ENCODE peak calls at places on chromosomes 7 and 10, in eight cellular contexts. R is EL; Z is AG08395; G is progenitor cell of endocrine pancreas; O is stimulated activated CD4-positive, alpha-beta T cell treated with anti-CD3 and anti-CD28 coated beads, TNF-alpha, amount 100 ng/mL, for 24 hours; U is cerebellum; C is GM13976; N is activated gamma-delta T cell. M is an unnamed sample.

GRCh38 chr7:106793015-106793651 is 71.9 kb upstream of the PIK3CG start:
- DNase-seq in U (peak; percentile 25), Z (peak; percentile 20), R (peak; percentile 21), G (no peak), N (no peak), O (no peak), C (peak; percentile 44), M (peak; percentile 6)

GRCh38 chr10:97600616-97601015 is 11.1 kb downstream of the C10orf62 start:
- DNase-seq in U (peak; percentile 53), R (no peak), G (no peak), O (no peak), Z (no peak), C (no peak), N (no peak), M (no peak)

GRCh38 chr10:11819027-11819426 is 4.1 kb upstream of the PROSER2 start:
- DNase-seq in R (no peak), O (no peak), N (no peak), G (no peak), U (no peak), C (no peak), Z (no peak), M (no peak)

GRCh38 chr7:34844936-34845665 is 187.1 kb downstream of the NPSR1 start:
- DNase-seq in N (no peak), U (no peak), Z (no peak), C (no peak), R (no peak), O (no peak), G (no peak), M (no peak)

GRCh38 chr7:96649981-96650380 is 59.7 kb downstream of the SEM1 start:
- DNase-seq in R (no peak), U (no peak), O (no peak), C (no peak), G (no peak), Z (no peak), N (no peak), M (no peak)

GRCh38 chr10:49300140-49300974 is 1.4 kb downstream of the C10orf71 start:
- DNase-seq in G (no peak), U (no peak), O (no peak), N (no peak), R (no peak), Z (no peak), C (no peak), M (peak; percentile 33)

GRCh38 chr10:69861251-69862240 is 59.8 kb downstream of the COL13A1 start:
- DNase-seq in Z (peak; percentile 49), O (no peak), C (no peak), N (no peak), R (peak; percentile 67), U (no peak), G (no peak), M (no peak)

GRCh38 chr10:114151486-114151885 is 22.5 kb downstream of the CCDC186 start:
- DNase-seq in N (no peak), C (no peak), U (no peak), Z (peak; percentile 75), O (no peak), G (no peak), R (peak; percentile 79), M (no peak)

GRCh38 chr10:4533626-4534025 is 292.4 kb upstream of the AKR1E2 start:
- DNase-seq in N (no peak), U (no peak), R (no peak), Z (no peak), O (no peak), G (no peak), C (no peak), M (no peak)

GRCh38 chr7:83276250-83276649 is 113.6 kb upstream of the PCLO start:
- DNase-seq in U (no peak), N (no peak), G (no peak), R (no peak), O (no peak), Z (no peak), C (no peak), M (no peak)

GRCh38 chr7:157573244-157573643 is 236.4 kb downstream of the DNAJB6 start:
- DNase-seq in R (no peak), N (no peak), U (no peak), O (no peak), Z (no peak), C (no peak), G (no peak), M (no peak)

GRCh38 chr10:30190831-30191552 is 131.6 kb upstream of the JCAD start:
- DNase-seq in Z (no peak), N (no peak), G (no peak), C (no peak), U (no peak), O (no peak), R (no peak), M (no peak)

GRCh38 chr7:123537026-123537642 is 2.7 kb upstream of the IQUB start:
- DNase-seq in R (peak; percentile 10), Z (no peak), N (no peak), U (peak; percentile 40), G (no peak), O (no peak), C (no peak), M (no peak)

GRCh38 chr7:131941291-131941690 is 384.9 kb upstream of the PODXL start:
- DNase-seq in R (no peak), G (no peak), U (no peak), O (no peak), Z (no peak), N (no peak), C (no peak), M (no peak)

GRCh38 chr10:27485986-27486385 is 18.1 kb upstream of the RAB18 start:
- DNase-seq in O (no peak), G (no peak), U (no peak), R (no peak), C (no peak), Z (no peak), N (no peak), M (no peak)

GRCh38 chr10:12510566-12510965 is 161.2 kb downstream of the CAMK1D start:
- DNase-seq in R (no peak), U (no peak), N (no peak), G (no peak), C (no peak), O (no peak), Z (no peak), M (peak; percentile 57)

GRCh38 chr10:10544890-10545289 is 472.8 kb upstream of the CELF2 start:
- DNase-seq in R (no peak), Z (no peak), N (no peak), U (no peak), O (no peak), G (no peak), C (no peak), M (no peak)

GRCh38 chr10:118423800-118424479 is 81.8 kb upstream of the FAM204A start:
- DNase-seq in G (peak; percentile 80), C (peak; percentile 36), N (no peak), O (peak; percentile 36), U (no peak), R (peak; percentile 83), Z (peak; percentile 92), M (peak; percentile 72)

GRCh38 chr10:28906934-28907333 is 229.6 kb downstream of the BAMBI start:
- DNase-seq in R (peak; percentile 70), G (no peak), C (no peak), O (no peak), N (no peak), U (no peak), Z (no peak), M (no peak)

GRCh38 chr10:110219884-110220283 is 12.5 kb downstream of the MXI1 start:
- DNase-seq in U (no peak), N (no peak), O (no peak), R (no peak), C (no peak), G (no peak), Z (no peak), M (no peak)

GRCh38 chr10:59878915-59879314 is 27.4 kb downstream of the CCDC6 start:
- DNase-seq in R (no peak), C (no peak), N (no peak), G (no peak), O (no peak), Z (no peak), U (no peak), M (no peak)

M was measured in Ammon's horn.